ENCODE peak calls at places on chromosomes 13 and 19, in ten cellular contexts. L is frontal cortex; H is CD8-positive, alpha-beta T cell; X is fibroblast of mammary gland; F is K562; I is substantia nigra; N is cardiac fibroblast; B is fibroblast of the aortic adventitia; M is psoas muscle; O is sigmoid colon. A is an unnamed sample.

GRCh38 chr19:37243206-37243632 is 25.2 kb downstream of the ZNF383 start:
- DNase-seq in I (no peak), N (peak), H (no peak), L (no peak), F (no peak), M (no peak), O (no peak), X (no peak), B (no peak), A (no peak)

GRCh38 chr13:89568276-89568675 is 1779.2 kb upstream of the MIR17HG start:
- DNase-seq in N (no peak), X (no peak), L (no peak), F (no peak), H (no peak), B (no peak), O (no peak), I (no peak), M (no peak), A (no peak)

GRCh38 chr13:51821666-51822065 is 17.7 kb upstream of the DHRS12 start:
- DNase-seq in N (no peak), O (peak), L (no peak), M (no peak), F (no peak), B (no peak), H (no peak), X (no peak), I (no peak), A (no peak)

GRCh38 chr19:44748426-44749254 is at the start of gene BCL3:
- DNase-seq in N (no peak), B (no peak), M (peak), H (peak), L (peak), F (peak), I (no peak), O (peak), X (peak), A (peak)

GRCh38 chr13:77583551-77583950 is 48.0 kb downstream of the SCEL start:
- DNase-seq in B (no peak), M (no peak), F (no peak), L (no peak), N (no peak), H (no peak), O (no peak), I (no peak), X (no peak), A (no peak)

GRCh38 chr19:4474504-4475136 is 2.5 kb downstream of the HDGFL2 start:
- DNase-seq in O (no peak), X (peak), B (peak), I (no peak), L (peak), F (peak), H (no peak), N (peak), M (no peak), A (no peak)

GRCh38 chr19:10888421-10888866 is 17.1 kb downstream of the CARM1 start:
- DNase-seq in O (no peak), M (no peak), F (no peak), I (no peak), L (no peak), H (no peak), X (no peak), N (no peak), B (no peak), A (no peak)

GRCh38 chr19:8108560-8109445 is 40.6 kb downstream of the FBN3 start:
- DNase-seq in H (no peak), B (no peak), N (no peak), F (no peak), X (no peak), I (no peak), L (no peak), M (no peak), O (no peak), A (no peak)

GRCh38 chr19:4908781-4909171 is 525 bp upstream of the UHRF1 start:
- DNase-seq in L (no peak), N (no peak), B (no peak), O (no peak), H (no peak), M (peak), F (no peak), I (no peak), X (no peak), A (no peak)

GRCh38 chr13:110227864-110228643 is 78.9 kb downstream of the COL4A1 start:
- DNase-seq in X (no peak), L (no peak), F (no peak), M (no peak), N (no peak), O (no peak), I (no peak), B (no peak), H (no peak), A (no peak)

GRCh38 chr13:101757446-101758039 is 305.1 kb downstream of the ITGBL1 start:
- DNase-seq in H (no peak), X (peak), I (no peak), M (no peak), F (no peak), N (peak), L (peak), O (no peak), B (peak), A (no peak)

GRCh38 chr19:27709496-27709895 is 1503.5 kb downstream of the UQCRFS1 start:
- DNase-seq in I (no peak), M (no peak), F (no peak), X (no peak), B (no peak), H (no peak), O (no peak), N (no peak), L (no peak), A (no peak)

GRCh38 chr19:50770888-50771287 is 624 bp downstream of the GPR32 start:
- DNase-seq in B (no peak), H (no peak), X (no peak), F (no peak), M (no peak), I (no peak), L (no peak), N (no peak), O (no peak), A (no peak)

GRCh38 chr13:31129419-31129818 is 32.3 kb downstream of the HSPH1 start:
- DNase-seq in N (no peak), O (no peak), M (no peak), B (no peak), I (no peak), H (no peak), X (no peak), F (no peak), L (no peak), A (no peak)

GRCh38 chr19:16160943-16161560 is 12.3 kb downstream of the CIB3 start:
- DNase-seq in X (peak), B (peak), L (no peak), H (no peak), F (peak), O (no peak), M (no peak), N (peak), I (no peak), A (no peak)

GRCh38 chr19:23823952-23824389 is 65.3 kb upstream of the ZNF681 start:
- DNase-seq in M (no peak), O (no peak), N (peak), X (peak), L (no peak), B (no peak), F (peak), I (no peak), H (no peak), A (peak)

GRCh38 chr13:51958217-51958547 is 53.1 kb downstream of the ATP7B start:
- DNase-seq in F (no peak), L (no peak), H (no peak), I (no peak), N (no peak), B (no peak), X (no peak), O (no peak), M (no peak), A (no peak)